ENCODE peak calls at places on chromosome 11, in eight cellular contexts. K, T, I, F, S, O, V and Z are unnamed samples.

GRCh38 chr11:118921121-118921928 is 4.4 kb downstream of the BCL9L start:
- DNase-seq in K (peak; percentile 93), T (peak; percentile 84), I (peak; percentile 88), F (no peak), S (peak; percentile 91), O (peak; percentile 82), V (peak; percentile 68), Z (no peak)

GRCh38 chr11:15148181-15148580 is 33.5 kb downstream of the INSC start:
- DNase-seq in K (no peak), T (no peak), I (peak; percentile 56), F (no peak), S (no peak), O (no peak), V (no peak), Z (no peak)

GRCh38 chr11:33457948-33458347 is 200.8 kb downstream of the HIPK3 start:
- DNase-seq in K (no peak), T (no peak), I (no peak), F (no peak), S (no peak), O (no peak), V (no peak), Z (no peak)

GRCh38 chr11:68933605-68934320 is 30.1 kb downstream of the IGHMBP2 start:
- DNase-seq in K (no peak), T (no peak), I (no peak), F (no peak), S (no peak), O (no peak), V (no peak), Z (no peak)

GRCh38 chr11:64409707-64410395 is 50.9 kb downstream of the RPS6KA4 start:
- DNase-seq in K (no peak), T (no peak), I (peak; percentile 17), F (peak; percentile 26), S (no peak), O (no peak), V (no peak), Z (no peak)

GRCh38 chr11:17792161-17792560 is 57.6 kb downstream of the KCNC1 start:
- DNase-seq in K (no peak), T (no peak), I (no peak), F (no peak), S (no peak), O (no peak), V (no peak), Z (no peak)

GRCh38 chr11:10072142-10072541 is 221.9 kb downstream of the SBF2 start:
- DNase-seq in K (no peak), T (no peak), I (peak; percentile 92), F (no peak), S (no peak), O (no peak), V (no peak), Z (peak; percentile 43)

GRCh38 chr11:47083913-47084312 is 92.8 kb downstream of the ARFGAP2 start:
- DNase-seq in K (no peak), T (no peak), I (peak; percentile 81), F (no peak), S (no peak), O (no peak), V (no peak), Z (peak; percentile 20)

GRCh38 chr11:126186708-126187481 is 24.6 kb downstream of the RPUSD4 start:
- DNase-seq in K (no peak), T (peak; percentile 19), I (no peak), F (no peak), S (no peak), O (no peak), V (no peak), Z (no peak)

GRCh38 chr11:106491751-106492150 is 414.3 kb downstream of the AASDHPPT start:
- DNase-seq in K (no peak), T (no peak), I (no peak), F (no peak), S (no peak), O (no peak), V (no peak), Z (no peak)

GRCh38 chr11:108872781-108873291 is 208.0 kb downstream of the DDX10 start:
- DNase-seq in K (no peak), T (no peak), I (peak; percentile 15), F (no peak), S (no peak), O (no peak), V (no peak), Z (no peak)

GRCh38 chr11:59800390-59801037 is 10.1 kb downstream of the MRPL16 start:
- DNase-seq in K (no peak), T (no peak), I (no peak), F (no peak), S (no peak), O (no peak), V (peak; percentile 54), Z (no peak)

GRCh38 chr11:32006799-32007388 is 84.0 kb upstream of the RCN1 start:
- DNase-seq in K (peak; percentile 73), T (peak; percentile 89), I (peak; percentile 51), F (peak; percentile 53), S (no peak), O (no peak), V (no peak), Z (peak; percentile 6)

GRCh38 chr11:21142007-21142406 is 472.6 kb downstream of the NELL1 start:
- DNase-seq in K (peak; percentile 78), T (peak; percentile 48), I (no peak), F (peak; percentile 47), S (no peak), O (no peak), V (no peak), Z (no peak)

GRCh38 chr11:827146-827860 is 416 bp upstream of the CRACR2B start:
- DNase-seq in K (peak; percentile 89), T (no peak), I (no peak), F (peak; percentile 67), S (no peak), O (no peak), V (peak; percentile 64), Z (no peak)

GRCh38 chr11:77044356-77044755 is 10.2 kb downstream of the B3GNT6 start:
- DNase-seq in K (no peak), T (no peak), I (no peak), F (no peak), S (no peak), O (no peak), V (no peak), Z (no peak)

GRCh38 chr11:77046060-77046501 is 11.9 kb downstream of the B3GNT6 start:
- DNase-seq in K (peak; percentile 91), T (peak; percentile 50), I (no peak), F (peak; percentile 63), S (no peak), O (no peak), V (peak; percentile 74), Z (no peak)

GRCh38 chr11:77044886-77045285 is 10.7 kb downstream of the B3GNT6 start:
- DNase-seq in K (no peak), T (no peak), I (no peak), F (no peak), S (no peak), O (no peak), V (no peak), Z (no peak)

GRCh38 chr11:77049081-77049480 is 14.9 kb downstream of the B3GNT6 start:
- DNase-seq in K (no peak), T (no peak), I (no peak), F (no peak), S (no peak), O (no peak), V (peak; percentile 87), Z (no peak)

GRCh38 chr11:77047007-77047927 is 13.1 kb downstream of the B3GNT6 start:
- DNase-seq in K (peak; percentile 88), T (peak; percentile 97), I (peak; percentile 91), F (peak; percentile 89), S (peak; percentile 78), O (peak; percentile 45), V (peak; percentile 90), Z (peak; percentile 79)
- TF ChIP-seq CTCF in K (peak; percentile 85), T (peak; percentile 82), I (peak; percentile 86), F (peak; percentile 66), S (peak; percentile 70), O (peak; percentile 72), V (peak; percentile 61), Z (peak; percentile 77)

DNA sequence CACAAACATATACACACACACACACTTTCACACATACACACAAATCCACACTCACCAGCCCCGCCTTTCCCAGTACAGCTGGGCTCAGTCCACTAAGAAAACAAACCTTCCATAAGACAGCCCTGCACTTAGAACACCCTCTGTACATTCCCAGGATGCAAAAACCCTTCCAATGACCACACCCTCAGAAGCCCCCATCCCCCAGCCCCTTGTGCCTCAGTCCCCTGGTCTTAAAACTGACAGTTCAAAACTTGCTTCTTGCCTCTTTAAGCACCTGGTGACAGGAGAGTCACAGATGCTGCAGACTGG is 23.0 kb downstream of the APLNR start:
- DNase-seq in K (no peak), T (no peak), I (peak; percentile 48), F (no peak), S (no peak), O (no peak), V (no peak), Z (no peak)
- H3K27ac ChIP-seq in K (peak overlapping the region; percentile 98), T (no peak overlapping the region), I (peak overlapping the region; percentile 79), F (peak overlapping the region; percentile 82), S (no peak overlapping the region), O (no peak overlapping the region), V (no peak overlapping the region), Z (peak overlapping the region; percentile 57)

GRCh38 chr11:122339661-122340060 is 223.6 kb upstream of the BLID start:
- DNase-seq in K (no peak), T (peak; percentile 7), I (no peak), F (no peak), S (no peak), O (no peak), V (no peak), Z (no peak)

GRCh38 chr11:122342089-122342749 is 226.2 kb upstream of the BLID start:
- DNase-seq in K (no peak), T (no peak), I (peak; percentile 25), F (no peak), S (no peak), O (no peak), V (no peak), Z (no peak)

GRCh38 chr11:122337241-122338176 is 221.5 kb upstream of the BLID start:
- DNase-seq in K (no peak), T (no peak), I (no peak), F (peak; percentile 46), S (no peak), O (no peak), V (no peak), Z (no peak)

GRCh38 chr11:122343247-122343646 is 227.2 kb upstream of the BLID start:
- DNase-seq in K (no peak), T (no peak), I (no peak), F (no peak), S (no peak), O (no peak), V (no peak), Z (no peak)

DNA sequence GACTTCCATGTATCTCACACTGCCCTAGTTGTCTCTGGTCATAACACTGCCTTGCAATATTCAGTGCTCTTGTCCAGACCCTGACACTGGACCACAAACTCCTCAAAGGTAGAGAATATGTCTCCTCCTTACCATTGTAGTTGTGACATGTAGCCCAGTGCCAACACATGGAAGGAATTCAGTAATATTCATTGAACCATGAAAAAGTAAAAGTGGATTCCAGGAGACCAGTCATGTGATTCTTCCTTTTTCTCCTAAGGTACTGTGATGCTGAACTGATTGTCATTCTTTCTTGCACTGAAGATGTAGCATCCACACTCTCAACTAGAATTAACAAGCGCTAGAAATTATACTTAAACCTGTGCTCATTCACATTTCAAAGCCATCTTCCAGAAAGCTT is 224.6 kb upstream of the BLID start:
- DNase-seq in K (no peak), T (no peak), I (no peak), F (no peak), S (no peak), O (no peak), V (no peak), Z (no peak)
- H3K27me3 ChIP-seq in K (no peaks in the 10 kb centered on the region), T (no peaks in the 10 kb centered on the region), I (no peaks in the 10 kb centered on the region), F (no peaks in the 10 kb centered on the region), S (no peaks in the 10 kb centered on the region), O (no peaks in the 10 kb centered on the region), V (no peaks in the 10 kb centered on the region), Z (no peaks in the 10 kb centered on the region)

GRCh38 chr11:116819049-116819448 is 4.1 kb downstream of the APOA4 start:
- DNase-seq in K (peak; percentile 40), T (no peak), I (no peak), F (no peak), S (no peak), O (no peak), V (no peak), Z (no peak)
- TF ChIP-seq CTCF in K (no peak), T (no peak), I (no peak), F (no peak), S (no peak), O (no peak), V (no peak), Z (no peak)